ENCODE peak calls at places on chromosomes 16 and 17, in eight cellular contexts. One of them, this sample, is unnamed.

GRCh38 chr16:71882505-71883192 is 1.3 kb downstream of the ZNF821 start:
- DNase-seq in Panc1: peak
- DNase-seq in AG10803: peak
- DNase-seq in AG09309: no peak
- DNase-seq in cardiac fibroblast: peak
- DNase-seq in astrocyte of the spinal cord: peak
- DNase-seq in choroid plexus epithelial cell: peak
- DNase-seq in ascending aorta: no peak
- DNase-seq in this sample: peak

GRCh38 chr16:75272097-75272548 is 20.7 kb upstream of the BCAR1 start:
- DNase-seq in astrocyte of the spinal cord: no peak
- DNase-seq in AG10803: no peak
- DNase-seq in AG09309: no peak
- DNase-seq in ascending aorta: no peak
- DNase-seq in choroid plexus epithelial cell: peak
- DNase-seq in Panc1: no peak
- DNase-seq in cardiac fibroblast: no peak
- DNase-seq in this sample: no peak

GRCh38 chr16:3035972-3036725 is 595 bp downstream of the BICDL2 start:
- DNase-seq in choroid plexus epithelial cell: no peak
- DNase-seq in AG10803: no peak
- DNase-seq in cardiac fibroblast: no peak
- DNase-seq in ascending aorta: no peak
- DNase-seq in AG09309: no peak
- DNase-seq in Panc1: no peak
- DNase-seq in astrocyte of the spinal cord: no peak
- DNase-seq in this sample: no peak

GRCh38 chr16:48558269-48558915 is 51.6 kb downstream of the N4BP1 start:
- DNase-seq in AG09309: peak
- DNase-seq in choroid plexus epithelial cell: peak
- DNase-seq in astrocyte of the spinal cord: no peak
- DNase-seq in cardiac fibroblast: peak
- DNase-seq in Panc1: no peak
- DNase-seq in AG10803: peak
- DNase-seq in ascending aorta: no peak
- DNase-seq in this sample: peak

GRCh38 chr17:44776628-44777393 is 18.0 kb downstream of the ADAM11 start:
- DNase-seq in Panc1: no peak
- DNase-seq in cardiac fibroblast: no peak
- DNase-seq in choroid plexus epithelial cell: no peak
- DNase-seq in AG10803: no peak
- DNase-seq in AG09309: no peak
- DNase-seq in ascending aorta: no peak
- DNase-seq in astrocyte of the spinal cord: no peak
- DNase-seq in this sample: no peak

GRCh38 chr17:8629371-8630226 is 926 bp downstream of the MYH10 start:
- DNase-seq in AG09309: no peak
- DNase-seq in Panc1: no peak
- DNase-seq in ascending aorta: no peak
- DNase-seq in AG10803: peak
- DNase-seq in choroid plexus epithelial cell: no peak
- DNase-seq in cardiac fibroblast: peak
- DNase-seq in astrocyte of the spinal cord: peak
- DNase-seq in this sample: peak

GRCh38 chr16:89104930-89105571 is 11.4 kb downstream of the ACSF3 start:
- DNase-seq in Panc1: no peak
- DNase-seq in astrocyte of the spinal cord: no peak
- DNase-seq in ascending aorta: no peak
- DNase-seq in choroid plexus epithelial cell: peak
- DNase-seq in AG09309: no peak
- DNase-seq in AG10803: no peak
- DNase-seq in cardiac fibroblast: no peak
- DNase-seq in this sample: no peak

GRCh38 chr17:2563061-2563460 is 30.4 kb upstream of the PAFAH1B1 start:
- DNase-seq in AG10803: no peak
- DNase-seq in choroid plexus epithelial cell: no peak
- DNase-seq in ascending aorta: no peak
- DNase-seq in Panc1: no peak
- DNase-seq in AG09309: no peak
- DNase-seq in cardiac fibroblast: no peak
- DNase-seq in astrocyte of the spinal cord: no peak
- DNase-seq in this sample: no peak

GRCh38 chr17:76996741-76997694 is 128.8 kb downstream of the MGAT5B start:
- DNase-seq in ascending aorta: no peak
- DNase-seq in cardiac fibroblast: no peak
- DNase-seq in AG10803: no peak
- DNase-seq in AG09309: no peak
- DNase-seq in choroid plexus epithelial cell: no peak
- DNase-seq in astrocyte of the spinal cord: no peak
- DNase-seq in Panc1: no peak
- DNase-seq in this sample: no peak

GRCh38 chr17:4083173-4083572 is 59.7 kb downstream of the ZZEF1 start:
- DNase-seq in AG10803: no peak
- DNase-seq in astrocyte of the spinal cord: no peak
- DNase-seq in choroid plexus epithelial cell: no peak
- DNase-seq in Panc1: no peak
- DNase-seq in ascending aorta: no peak
- DNase-seq in cardiac fibroblast: no peak
- DNase-seq in AG09309: no peak
- DNase-seq in this sample: no peak

GRCh38 chr16:58461056-58461455 is 38.9 kb upstream of the NDRG4 start:
- DNase-seq in ascending aorta: no peak
- DNase-seq in Panc1: peak
- DNase-seq in cardiac fibroblast: no peak
- DNase-seq in choroid plexus epithelial cell: no peak
- DNase-seq in astrocyte of the spinal cord: no peak
- DNase-seq in AG10803: no peak
- DNase-seq in AG09309: no peak
- DNase-seq in this sample: no peak

GRCh38 chr16:78183437-78183836 is 84.0 kb downstream of the WWOX start:
- DNase-seq in Panc1: no peak
- DNase-seq in choroid plexus epithelial cell: no peak
- DNase-seq in AG10803: no peak
- DNase-seq in astrocyte of the spinal cord: no peak
- DNase-seq in ascending aorta: no peak
- DNase-seq in AG09309: no peak
- DNase-seq in cardiac fibroblast: no peak
- DNase-seq in this sample: no peak

GRCh38 chr17:58085039-58085715 is 2.0 kb downstream of the DYNLL2 start:
- DNase-seq in ascending aorta: no peak
- DNase-seq in AG10803: no peak
- DNase-seq in Panc1: no peak
- DNase-seq in choroid plexus epithelial cell: no peak
- DNase-seq in cardiac fibroblast: no peak
- DNase-seq in astrocyte of the spinal cord: no peak
- DNase-seq in AG09309: no peak
- DNase-seq in this sample: no peak

GRCh38 chr16:47142469-47143328 is 1.0 kb downstream of the NETO2 start:
- DNase-seq in Panc1: no peak
- DNase-seq in AG09309: no peak
- DNase-seq in AG10803: peak
- DNase-seq in cardiac fibroblast: peak
- DNase-seq in ascending aorta: no peak
- DNase-seq in choroid plexus epithelial cell: peak
- DNase-seq in astrocyte of the spinal cord: peak
- DNase-seq in this sample: peak

GRCh38 chr16:10988164-10988803 is 43.9 kb downstream of the CLEC16A start:
- DNase-seq in AG09309: no peak
- DNase-seq in AG10803: no peak
- DNase-seq in astrocyte of the spinal cord: no peak
- DNase-seq in cardiac fibroblast: no peak
- DNase-seq in choroid plexus epithelial cell: no peak
- DNase-seq in Panc1: no peak
- DNase-seq in ascending aorta: no peak
- DNase-seq in this sample: no peak

GRCh38 chr17:77506371-77506991 is 365.7 kb downstream of the SEC14L1 start:
- DNase-seq in AG09309: no peak
- DNase-seq in ascending aorta: no peak
- DNase-seq in AG10803: no peak
- DNase-seq in cardiac fibroblast: no peak
- DNase-seq in astrocyte of the spinal cord: no peak
- DNase-seq in choroid plexus epithelial cell: no peak
- DNase-seq in Panc1: no peak
- DNase-seq in this sample: no peak

DNA sequence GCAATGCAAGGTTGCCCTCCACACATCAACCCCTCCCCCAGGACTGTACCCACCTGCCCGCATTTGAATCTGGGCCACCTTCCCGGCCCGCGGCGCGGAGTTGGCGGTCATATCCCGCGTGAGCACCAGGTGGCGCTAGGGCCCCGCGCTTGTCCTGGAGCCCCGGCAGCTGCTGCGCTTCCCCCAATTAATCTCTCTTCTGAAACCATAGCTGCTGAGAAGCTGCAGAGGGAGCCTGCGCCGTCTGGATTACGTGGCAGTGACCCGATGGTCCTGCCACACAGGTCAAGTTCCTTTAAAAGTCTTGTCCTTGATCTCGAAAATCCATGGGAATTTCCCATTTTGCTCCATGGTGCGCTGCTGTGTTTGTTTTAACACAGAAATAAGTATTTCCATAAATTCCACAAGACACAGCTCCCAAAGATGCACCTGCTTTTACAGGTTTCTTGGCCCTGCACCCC is 22.0 kb downstream of the COX4I1 start:
- DNase-seq in cardiac fibroblast: peak
- DNase-seq in AG09309: peak
- DNase-seq in astrocyte of the spinal cord: peak
- DNase-seq in ascending aorta: no peak
- DNase-seq in choroid plexus epithelial cell: peak
- DNase-seq in AG10803: peak
- DNase-seq in Panc1: no peak
- DNase-seq in this sample: peak
- TF ChIP-seq CTCF in cardiac fibroblast: peak
- TF ChIP-seq CTCF in AG09309: peak
- TF ChIP-seq CTCF in astrocyte of the spinal cord: peak
- TF ChIP-seq CTCF in ascending aorta: peak
- TF ChIP-seq CTCF in choroid plexus epithelial cell: peak
- TF ChIP-seq CTCF in AG10803: peak
- TF ChIP-seq CTCF in Panc1: peak
- TF ChIP-seq CTCF in this sample: peak

DNA sequence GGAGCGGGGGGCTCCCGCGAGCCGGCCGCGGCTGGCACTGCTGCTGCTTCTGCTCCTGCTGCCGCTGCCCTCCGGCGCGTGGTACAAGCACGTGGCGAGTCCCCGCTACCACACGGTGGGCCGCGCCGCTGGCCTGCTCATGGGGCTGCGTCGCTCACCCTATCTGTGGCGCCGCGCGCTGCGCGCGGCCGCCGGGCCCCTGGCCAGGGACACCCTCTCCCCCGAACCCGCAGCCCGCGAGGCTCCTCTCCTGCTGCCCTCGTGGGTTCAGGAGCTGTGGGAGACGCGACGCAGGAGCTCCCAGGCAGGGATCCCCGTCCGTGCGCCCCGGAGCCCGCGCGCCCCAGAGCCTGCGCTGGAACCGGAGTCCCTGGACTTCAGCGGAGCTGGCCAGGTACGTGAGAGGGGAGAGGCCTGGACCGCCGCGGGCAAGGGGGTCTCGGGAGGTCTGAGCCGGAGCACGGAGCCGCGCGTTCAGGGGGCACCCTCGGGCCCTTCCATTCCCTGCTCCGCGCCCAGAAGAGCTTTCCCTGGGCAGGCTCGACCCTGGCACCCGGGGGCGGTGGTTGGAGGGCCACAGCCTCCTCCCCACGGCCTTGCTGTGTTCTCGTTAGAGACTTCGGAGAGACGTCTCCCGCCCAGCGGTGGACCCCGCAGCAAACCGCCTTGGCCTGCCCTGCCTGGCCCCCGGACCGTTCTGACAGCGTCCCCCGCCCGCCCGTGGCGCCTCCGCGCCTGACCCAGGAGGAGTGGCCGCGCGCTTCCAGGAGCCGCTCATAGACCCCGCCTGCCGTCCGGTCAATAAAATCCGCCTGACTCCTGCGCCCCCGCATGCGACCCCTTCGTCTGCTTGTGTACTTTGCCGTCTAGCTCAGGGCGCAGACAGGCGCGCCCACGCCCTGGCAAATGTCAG is 590 bp downstream of the NPW start:
- DNase-seq in astrocyte of the spinal cord: no peak
- DNase-seq in choroid plexus epithelial cell: no peak
- DNase-seq in AG10803: no peak
- DNase-seq in cardiac fibroblast: peak
- DNase-seq in Panc1: no peak
- DNase-seq in ascending aorta: no peak
- DNase-seq in AG09309: no peak
- DNase-seq in this sample: no peak
- H3K4me3 ChIP-seq in astrocyte of the spinal cord: no peak
- H3K4me3 ChIP-seq in choroid plexus epithelial cell: peak
- H3K4me3 ChIP-seq in AG10803: no peak
- H3K4me3 ChIP-seq in cardiac fibroblast: no peak
- H3K4me3 ChIP-seq in Panc1: peak
- H3K4me3 ChIP-seq in ascending aorta: no peak
- H3K4me3 ChIP-seq in AG09309: no peak
- H3K4me3 ChIP-seq in this sample: no peak

DNA sequence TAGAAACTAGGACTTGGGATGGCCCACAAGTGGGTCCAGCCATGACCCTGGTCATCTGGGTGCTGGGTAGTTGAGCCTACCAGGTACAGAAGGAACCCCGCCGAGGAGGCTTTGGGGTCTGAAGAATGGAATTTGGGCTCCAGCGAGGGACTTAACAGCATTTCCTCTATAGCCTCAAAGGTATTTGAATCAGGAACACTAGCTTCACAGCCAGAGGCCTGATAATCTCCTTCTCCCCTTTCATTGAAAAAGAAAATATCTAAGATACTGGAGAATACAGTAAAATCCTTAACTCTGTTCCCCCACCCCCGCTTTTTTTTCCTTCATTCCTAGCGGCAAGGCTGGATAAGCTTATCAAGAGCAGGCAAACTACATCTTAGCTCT is 37.2 kb downstream of the XYLT1 start:
- DNase-seq in AG10803: no peak
- DNase-seq in choroid plexus epithelial cell: no peak
- DNase-seq in ascending aorta: no peak
- DNase-seq in cardiac fibroblast: no peak
- DNase-seq in AG09309: no peak
- DNase-seq in astrocyte of the spinal cord: no peak
- DNase-seq in Panc1: no peak
- DNase-seq in this sample: no peak
- TF ChIP-seq CTCF in AG10803: no peak
- TF ChIP-seq CTCF in choroid plexus epithelial cell: no peak
- TF ChIP-seq CTCF in ascending aorta: no peak
- TF ChIP-seq CTCF in cardiac fibroblast: no peak
- TF ChIP-seq CTCF in AG09309: no peak
- TF ChIP-seq CTCF in astrocyte of the spinal cord: no peak
- TF ChIP-seq CTCF in Panc1: no peak
- TF ChIP-seq CTCF in this sample: no peak

DNA sequence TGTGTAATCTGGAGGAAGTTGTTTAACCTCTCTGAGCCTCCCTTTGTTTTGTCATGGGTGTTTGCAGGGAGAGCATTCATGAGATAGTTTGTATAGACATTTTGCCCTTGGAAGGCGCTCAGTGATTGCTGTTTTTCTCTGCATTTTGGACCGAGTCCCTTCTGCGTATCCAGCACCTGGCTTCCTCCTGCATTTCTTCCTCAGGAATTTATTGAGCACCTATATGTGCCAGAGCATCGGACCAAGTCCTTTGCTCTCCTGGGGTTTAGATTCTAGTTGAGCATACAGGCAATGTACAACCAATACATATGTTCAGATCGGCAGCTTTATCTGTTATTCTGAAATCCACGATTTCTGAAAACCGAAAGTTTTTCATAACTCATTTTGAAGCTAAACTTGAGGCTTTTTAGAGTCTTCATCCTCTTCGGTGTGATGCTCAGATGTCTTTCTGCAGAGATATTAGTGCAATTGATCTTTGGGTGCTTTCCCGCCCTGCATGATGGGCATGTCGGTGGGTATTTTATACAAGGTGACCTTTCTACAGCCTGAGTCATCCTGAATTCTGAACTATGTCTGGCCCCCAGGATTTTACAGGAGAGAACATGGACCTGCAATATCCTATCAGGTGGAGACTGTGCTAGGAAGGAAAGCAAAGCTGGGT is 4.1 kb downstream of the IL4R start:
- DNase-seq in AG09309: no peak
- DNase-seq in choroid plexus epithelial cell: peak
- DNase-seq in astrocyte of the spinal cord: no peak
- DNase-seq in ascending aorta: no peak
- DNase-seq in AG10803: no peak
- DNase-seq in Panc1: no peak
- DNase-seq in cardiac fibroblast: no peak
- DNase-seq in this sample: peak
- H3K4me3 ChIP-seq in AG09309: no peak
- H3K4me3 ChIP-seq in choroid plexus epithelial cell: no peak
- H3K4me3 ChIP-seq in astrocyte of the spinal cord: no peak
- H3K4me3 ChIP-seq in ascending aorta: peak
- H3K4me3 ChIP-seq in AG10803: no peak
- H3K4me3 ChIP-seq in Panc1: no peak
- H3K4me3 ChIP-seq in cardiac fibroblast: no peak
- H3K4me3 ChIP-seq in this sample: peak